ENCODE peak calls at places on chromosome 12, in four cellular contexts. One of them, this sample, is unnamed.

GRCh38 chr12:51028126-51028810 is 2.1 kb upstream of the SLC11A2 start:
- DNase-seq in GM12878: no peak
- DNase-seq in K562: peak; percentile 56
- DNase-seq in HepG2: peak; percentile 70
- DNase-seq in this sample: peak; percentile 40

GRCh38 chr12:96068111-96068510 is 32.7 kb upstream of the LTA4H start:
- DNase-seq in GM12878: no peak
- DNase-seq in K562: no peak
- DNase-seq in HepG2: no peak
- DNase-seq in this sample: no peak

GRCh38 chr12:49301759-49302158 is 6.8 kb downstream of the PRPH start:
- DNase-seq in GM12878: no peak
- DNase-seq in K562: no peak
- DNase-seq in HepG2: no peak
- DNase-seq in this sample: no peak

GRCh38 chr12:26471560-26471959 is 276.2 kb downstream of the SSPN start:
- DNase-seq in GM12878: peak; percentile 82
- DNase-seq in K562: no peak
- DNase-seq in HepG2: no peak
- DNase-seq in this sample: no peak

GRCh38 chr12:23729354-23729753 is 220.1 kb downstream of the SOX5 start:
- DNase-seq in GM12878: no peak
- DNase-seq in K562: no peak
- DNase-seq in HepG2: no peak
- DNase-seq in this sample: no peak

GRCh38 chr12:110796952-110797351 is 49.8 kb upstream of the CCDC63 start:
- DNase-seq in GM12878: no peak
- DNase-seq in K562: peak; percentile 67
- DNase-seq in HepG2: no peak
- DNase-seq in this sample: no peak

GRCh38 chr12:24380122-24380521 is 430.7 kb upstream of the SOX5 start:
- DNase-seq in GM12878: no peak
- DNase-seq in K562: no peak
- DNase-seq in HepG2: no peak
- DNase-seq in this sample: no peak

GRCh38 chr12:26770239-26771070 is 62.5 kb downstream of the ITPR2 start:
- DNase-seq in GM12878: no peak
- DNase-seq in K562: no peak
- DNase-seq in HepG2: peak; percentile 49
- DNase-seq in this sample: no peak

GRCh38 chr12:3233813-3234212 is 156.6 kb downstream of the TSPAN9 start:
- DNase-seq in GM12878: no peak
- DNase-seq in K562: no peak
- DNase-seq in HepG2: no peak
- DNase-seq in this sample: no peak

GRCh38 chr12:176321-177181 is 37.4 kb downstream of the SLC6A12 start:
- DNase-seq in GM12878: no peak
- DNase-seq in K562: no peak
- DNase-seq in HepG2: peak; percentile 61
- DNase-seq in this sample: no peak

GRCh38 chr12:93964936-93965335 is 183.4 kb upstream of the PLXNC1 start:
- DNase-seq in GM12878: no peak
- DNase-seq in K562: no peak
- DNase-seq in HepG2: no peak
- DNase-seq in this sample: no peak

GRCh38 chr12:109153711-109154434 is 37.5 kb downstream of the ACACB start:
- DNase-seq in GM12878: no peak
- DNase-seq in K562: peak; percentile 29
- DNase-seq in HepG2: peak; percentile 49
- DNase-seq in this sample: peak; percentile 20

GRCh38 chr12:24780969-24781368 is 167.9 kb downstream of the BCAT1 start:
- DNase-seq in GM12878: no peak
- DNase-seq in K562: peak; percentile 15
- DNase-seq in HepG2: no peak
- DNase-seq in this sample: no peak

GRCh38 chr12:25835385-25835784 is 123.1 kb upstream of the RASSF8 start:
- DNase-seq in GM12878: no peak
- DNase-seq in K562: no peak
- DNase-seq in HepG2: no peak
- DNase-seq in this sample: no peak

GRCh38 chr12:843609-844008 is 91.2 kb downstream of the WNK1 start:
- DNase-seq in GM12878: no peak
- DNase-seq in K562: no peak
- DNase-seq in HepG2: no peak
- DNase-seq in this sample: no peak

GRCh38 chr12:53508534-53509199 is 1.4 kb upstream of the NPFF start:
- DNase-seq in GM12878: peak; percentile 60
- DNase-seq in K562: peak; percentile 85
- DNase-seq in HepG2: peak; percentile 72
- DNase-seq in this sample: peak; percentile 83

GRCh38 chr12:123882306-123882705 is 90.3 kb downstream of the CCDC92 start:
- DNase-seq in GM12878: no peak
- DNase-seq in K562: no peak
- DNase-seq in HepG2: no peak
- DNase-seq in this sample: no peak

GRCh38 chr12:51823875-51824565 is 24.5 kb downstream of the FIGNL2 start:
- DNase-seq in GM12878: no peak
- DNase-seq in K562: peak; percentile 48
- DNase-seq in HepG2: peak; percentile 59
- DNase-seq in this sample: peak; percentile 68

GRCh38 chr12:42946776-42947435 is 357.4 kb upstream of the PRICKLE1 start:
- DNase-seq in GM12878: no peak
- DNase-seq in K562: no peak
- DNase-seq in HepG2: no peak
- DNase-seq in this sample: no peak

GRCh38 chr12:75982974-75983660 is 48.5 kb downstream of the PHLDA1 start:
- DNase-seq in GM12878: no peak
- DNase-seq in K562: no peak
- DNase-seq in HepG2: no peak
- DNase-seq in this sample: no peak

GRCh38 chr12:6944381-6945186 is 762 bp downstream of the C12orf57 start:
- DNase-seq in GM12878: peak; percentile 85
- DNase-seq in K562: peak; percentile 73
- DNase-seq in HepG2: peak; percentile 90
- DNase-seq in this sample: peak; percentile 74

GRCh38 chr12:12995088-12995487 is 5.0 kb downstream of the HEBP1 start:
- DNase-seq in GM12878: no peak
- DNase-seq in K562: no peak
- DNase-seq in HepG2: no peak
- DNase-seq in this sample: no peak

GRCh38 chr12:60162988-60163720 is 567.3 kb downstream of the SLC16A7 start:
- DNase-seq in GM12878: no peak
- DNase-seq in K562: no peak
- DNase-seq in HepG2: no peak
- DNase-seq in this sample: no peak

GRCh38 chr12:108803428-108804105 is 53.8 kb downstream of the SSH1 start:
- DNase-seq in GM12878: peak; percentile 57
- DNase-seq in K562: peak; percentile 82
- DNase-seq in HepG2: peak; percentile 75
- DNase-seq in this sample: peak; percentile 84

GRCh38 chr12:130286041-130286440 is 51.6 kb upstream of the PIWIL1 start:
- DNase-seq in GM12878: no peak
- DNase-seq in K562: peak; percentile 39
- DNase-seq in HepG2: peak; percentile 11
- DNase-seq in this sample: peak; percentile 53

GRCh38 chr12:118544569-118544968 is 168.2 kb downstream of the SUDS3 start:
- DNase-seq in GM12878: no peak
- DNase-seq in K562: no peak
- DNase-seq in HepG2: peak; percentile 50
- DNase-seq in this sample: no peak

DNA sequence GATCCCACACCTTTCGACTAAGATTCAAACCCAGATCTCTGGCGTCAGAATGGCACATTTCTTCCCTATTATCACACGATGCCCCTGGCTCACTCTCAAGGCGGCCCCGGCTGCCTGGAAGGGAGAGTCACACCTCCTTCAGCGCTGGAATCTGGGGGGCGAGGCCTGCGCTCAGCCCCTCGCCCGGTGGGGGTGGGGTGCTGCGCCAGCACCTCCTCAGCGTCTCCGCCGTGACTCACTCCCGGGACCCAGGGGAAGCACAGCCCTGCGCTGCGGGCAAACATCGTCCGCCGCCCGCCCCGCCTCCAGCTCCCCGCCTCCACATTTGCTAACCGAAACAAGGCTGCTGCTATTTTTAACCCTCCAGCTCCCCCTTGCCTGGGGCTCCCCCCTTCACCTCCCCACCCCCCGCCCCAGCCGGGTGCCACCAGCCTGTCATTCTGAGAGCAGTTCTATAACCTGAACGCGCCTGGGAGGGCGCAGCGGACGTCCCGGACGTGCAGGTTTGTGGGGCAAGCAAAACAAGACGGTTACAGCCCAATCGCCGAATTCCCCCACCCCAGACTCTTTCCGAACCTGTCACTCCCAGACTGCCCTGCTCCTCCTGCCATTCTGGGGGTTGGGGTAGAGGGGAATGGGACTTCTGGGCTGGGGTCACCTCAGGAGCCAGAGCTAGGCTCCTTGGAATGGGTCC is 6.8 kb downstream of the HDAC7 start:
- DNase-seq in GM12878: peak; percentile 73
- DNase-seq in K562: peak; percentile 91
- DNase-seq in HepG2: peak; percentile 36
- DNase-seq in this sample: peak; percentile 58
- TF ChIP-seq FOXM1 in GM12878: peak; percentile 66
- TF ChIP-seq FOXM1 in K562: no peak
- TF ChIP-seq FOXM1 in HepG2: no peak
- TF ChIP-seq FOXM1 in this sample: no peak

DNA sequence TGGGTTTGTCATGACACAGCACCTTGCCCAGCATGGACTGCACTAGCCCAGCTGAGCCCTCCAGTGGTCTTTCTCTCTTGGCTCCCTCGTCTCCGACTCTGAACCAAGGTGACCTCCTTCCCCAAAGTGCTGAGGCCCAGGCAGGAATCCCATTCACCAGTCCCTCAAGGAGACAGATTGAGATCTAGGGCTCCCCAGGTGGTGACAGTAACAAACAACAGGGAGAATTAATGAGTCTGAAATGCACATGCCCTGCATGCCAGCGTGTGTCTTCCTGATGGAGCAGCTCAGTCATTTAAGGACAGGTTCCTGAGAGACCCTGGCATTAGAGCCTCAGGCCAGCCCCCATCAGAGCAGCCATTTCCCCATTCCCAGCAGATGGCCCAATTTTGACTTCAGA is 51.4 kb upstream of the OAS1 start:
- DNase-seq in GM12878: no peak
- DNase-seq in K562: no peak
- DNase-seq in HepG2: peak; percentile 15
- DNase-seq in this sample: peak; percentile 19
- TF ChIP-seq BHLHE40 in GM12878: no peak
- TF ChIP-seq BHLHE40 in K562: no peak
- TF ChIP-seq BHLHE40 in HepG2: no peak
- TF ChIP-seq BHLHE40 in this sample: no peak

GRCh38 chr12:32482226-32482625 is 82.9 kb downstream of the FGD4 start:
- DNase-seq in GM12878: peak; percentile 12
- DNase-seq in K562: no peak
- DNase-seq in HepG2: no peak
- DNase-seq in this sample: no peak
- TF ChIP-seq FOXM1 in GM12878: no peak
- TF ChIP-seq FOXM1 in K562: no peak
- TF ChIP-seq FOXM1 in HepG2: no peak
- TF ChIP-seq FOXM1 in this sample: no peak

GRCh38 chr12:46372131-46372851 is at the start of gene SLC38A2:
- DNase-seq in GM12878: no peak
- DNase-seq in K562: peak; percentile 64
- DNase-seq in HepG2: peak; percentile 84
- DNase-seq in this sample: peak; percentile 93
- TF ChIP-seq BHLHE40 in GM12878: peak; percentile 73
- TF ChIP-seq BHLHE40 in K562: peak; percentile 53
- TF ChIP-seq BHLHE40 in HepG2: peak; percentile 67
- TF ChIP-seq BHLHE40 in this sample: no peak

GRCh38 chr12:62744551-62744950 is 190.4 kb downstream of the PPM1H start:
- DNase-seq in GM12878: no peak
- DNase-seq in K562: no peak
- DNase-seq in HepG2: no peak
- DNase-seq in this sample: no peak
- TF ChIP-seq FOXM1 in GM12878: no peak
- TF ChIP-seq FOXM1 in K562: no peak
- TF ChIP-seq FOXM1 in HepG2: no peak
- TF ChIP-seq FOXM1 in this sample: no peak

DNA sequence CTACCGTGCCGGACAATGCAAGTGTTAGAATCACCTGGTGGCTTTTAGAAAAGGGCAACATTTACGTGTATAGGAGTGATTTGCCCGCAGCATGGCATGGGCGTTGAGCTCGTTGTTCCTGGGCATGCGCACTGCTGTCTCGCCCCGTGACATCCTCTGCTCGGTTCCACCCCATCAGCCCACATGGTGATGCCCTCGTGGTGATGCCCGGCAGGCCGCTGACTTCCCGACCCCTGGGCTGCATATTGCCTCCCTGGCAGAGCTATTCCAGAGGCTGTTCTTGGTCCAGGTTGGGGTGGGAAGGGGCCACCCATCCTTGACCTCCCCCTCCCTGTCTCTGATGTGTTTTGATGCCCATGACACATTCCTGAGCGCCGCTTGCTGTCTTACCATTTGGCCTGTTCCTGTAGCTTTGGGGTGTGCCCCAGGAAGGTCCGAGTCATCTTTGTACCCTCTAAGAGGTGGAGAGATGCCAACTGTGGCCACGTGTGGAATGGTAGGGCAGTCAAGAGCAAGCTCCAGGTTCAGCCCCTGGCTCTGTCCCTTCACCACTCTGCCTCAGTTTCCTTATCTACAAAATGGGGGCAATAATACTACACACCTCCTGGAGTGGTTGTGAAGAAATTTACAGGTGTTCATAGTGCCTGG is 4.8 kb downstream of the HIP1R start:
- DNase-seq in GM12878: no peak
- DNase-seq in K562: no peak
- DNase-seq in HepG2: no peak
- DNase-seq in this sample: no peak
- TF ChIP-seq BHLHE40 in GM12878: no peak
- TF ChIP-seq BHLHE40 in K562: no peak
- TF ChIP-seq BHLHE40 in HepG2: no peak
- TF ChIP-seq BHLHE40 in this sample: no peak

DNA sequence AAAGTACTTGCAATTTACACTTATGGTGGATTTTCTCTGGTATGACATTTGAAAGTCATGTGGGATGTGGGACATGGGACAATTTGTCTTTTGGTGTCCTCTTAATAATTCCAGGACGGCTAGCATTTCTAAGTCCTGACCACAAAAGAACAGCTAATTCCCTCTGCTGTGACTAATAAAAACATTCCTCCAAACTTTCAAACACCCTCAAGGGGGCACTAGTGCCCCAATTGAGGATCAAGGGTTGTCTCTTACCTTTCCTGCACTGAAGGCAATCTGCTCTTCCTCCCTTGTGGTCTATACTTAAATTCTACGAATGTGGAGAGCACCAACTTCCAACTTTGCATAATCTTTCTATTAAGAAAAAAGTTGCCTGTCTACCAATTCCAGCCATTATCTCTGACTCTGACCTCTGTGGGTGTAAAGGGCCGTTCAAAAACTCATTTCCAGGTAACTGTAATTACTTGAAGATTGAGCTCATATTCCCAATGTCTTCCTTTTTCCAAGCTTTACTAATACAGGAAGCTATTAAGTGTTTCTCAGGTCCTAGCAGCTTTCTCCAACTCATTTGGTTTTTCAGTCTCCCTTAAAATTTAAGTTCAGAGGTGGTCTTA is 210.2 kb downstream of the PTPRO start:
- DNase-seq in GM12878: peak; percentile 36
- DNase-seq in K562: peak; percentile 4
- DNase-seq in HepG2: peak; percentile 55
- DNase-seq in this sample: peak; percentile 50
- TF ChIP-seq FOXM1 in GM12878: no peak
- TF ChIP-seq FOXM1 in K562: no peak
- TF ChIP-seq FOXM1 in HepG2: no peak
- TF ChIP-seq FOXM1 in this sample: no peak

GRCh38 chr12:72865921-72866320 is 593.8 kb downstream of the TRHDE start:
- DNase-seq in GM12878: no peak
- DNase-seq in K562: no peak
- DNase-seq in HepG2: no peak
- DNase-seq in this sample: no peak
- TF ChIP-seq BHLHE40 in GM12878: no peak
- TF ChIP-seq BHLHE40 in K562: no peak
- TF ChIP-seq BHLHE40 in HepG2: no peak
- TF ChIP-seq BHLHE40 in this sample: no peak